ENCODE peak calls at places on chromosomes 16 and 17, in five cellular contexts. T is HCT116, D is IMR-90, B is H9, K is hepatocyte. U is an unnamed sample.

GRCh38 chr16:85366031-85366763 is 246.9 kb upstream of the GSE1 start:
- DNase-seq in T (no peak), D (no peak), B (peak; percentile 52), K (no peak), U (no peak)

GRCh38 chr17:19022128-19022527 is 17.6 kb upstream of the FAM83G start:
- DNase-seq in T (no peak), D (no peak), B (no peak), K (no peak), U (no peak)

GRCh38 chr16:68401871-68402747 is 46.2 kb downstream of the SMPD3 start:
- DNase-seq in T (no peak), D (peak; percentile 68), B (no peak), K (no peak), U (no peak)

GRCh38 chr16:54125751-54126655 is 160.6 kb downstream of the IRX3 start:
- DNase-seq in T (no peak), D (no peak), B (no peak), K (no peak), U (no peak)

GRCh38 chr16:82384897-82385296 is 214.9 kb upstream of the MPHOSPH6 start:
- DNase-seq in T (no peak), D (no peak), B (no peak), K (no peak), U (no peak)

GRCh38 chr16:1831537-1832075 is 4.6 kb downstream of the FAHD1 start:
- DNase-seq in T (no peak), D (no peak), B (no peak), K (no peak), U (no peak)

GRCh38 chr16:28259091-28259780 is 33.1 kb upstream of the SBK1 start:
- DNase-seq in T (no peak), D (no peak), B (no peak), K (no peak), U (no peak)

GRCh38 chr17:72826602-72827001 is 265.9 kb downstream of the SLC39A11 start:
- DNase-seq in T (peak; percentile 42), D (peak; percentile 57), B (no peak), K (no peak), U (no peak)

GRCh38 chr16:73042807-73043206 is 5.1 kb downstream of the ZFHX3 start:
- DNase-seq in T (no peak), D (no peak), B (no peak), K (no peak), U (no peak)

GRCh38 chr16:69017036-69017783 is 88.2 kb upstream of the HAS3 start:
- DNase-seq in T (peak; percentile 82), D (peak; percentile 85), B (no peak), K (no peak), U (no peak)

GRCh38 chr17:42519546-42520444 is 16.2 kb upstream of the NAGLU start:
- DNase-seq in T (peak; percentile 92), D (peak; percentile 99), B (peak; percentile 77), K (peak; percentile 91), U (no peak)

GRCh38 chr17:74392848-74393247 is 25.5 kb downstream of the GPR142 start:
- DNase-seq in T (no peak), D (no peak), B (peak; percentile 61), K (no peak), U (peak; percentile 54)

GRCh38 chr17:6473128-6473767 is 29.0 kb downstream of the PIMREG start:
- DNase-seq in T (peak; percentile 40), D (peak; percentile 65), B (peak; percentile 95), K (peak; percentile 88), U (peak; percentile 60)

GRCh38 chr16:84295203-84295850 is 649 bp downstream of the WFDC1 start:
- DNase-seq in T (no peak), D (peak; percentile 16), B (no peak), K (no peak), U (no peak)

GRCh38 chr16:84293406-84293805 is 1.3 kb upstream of the WFDC1 start:
- DNase-seq in T (no peak), D (no peak), B (no peak), K (no peak), U (no peak)

GRCh38 chr16:84292032-84292431 is 2.6 kb upstream of the WFDC1 start:
- DNase-seq in T (no peak), D (no peak), B (no peak), K (no peak), U (no peak)

GRCh38 chr16:84298376-84298899 is 3.8 kb downstream of the WFDC1 start:
- DNase-seq in T (no peak), D (no peak), B (no peak), K (no peak), U (no peak)

DNA sequence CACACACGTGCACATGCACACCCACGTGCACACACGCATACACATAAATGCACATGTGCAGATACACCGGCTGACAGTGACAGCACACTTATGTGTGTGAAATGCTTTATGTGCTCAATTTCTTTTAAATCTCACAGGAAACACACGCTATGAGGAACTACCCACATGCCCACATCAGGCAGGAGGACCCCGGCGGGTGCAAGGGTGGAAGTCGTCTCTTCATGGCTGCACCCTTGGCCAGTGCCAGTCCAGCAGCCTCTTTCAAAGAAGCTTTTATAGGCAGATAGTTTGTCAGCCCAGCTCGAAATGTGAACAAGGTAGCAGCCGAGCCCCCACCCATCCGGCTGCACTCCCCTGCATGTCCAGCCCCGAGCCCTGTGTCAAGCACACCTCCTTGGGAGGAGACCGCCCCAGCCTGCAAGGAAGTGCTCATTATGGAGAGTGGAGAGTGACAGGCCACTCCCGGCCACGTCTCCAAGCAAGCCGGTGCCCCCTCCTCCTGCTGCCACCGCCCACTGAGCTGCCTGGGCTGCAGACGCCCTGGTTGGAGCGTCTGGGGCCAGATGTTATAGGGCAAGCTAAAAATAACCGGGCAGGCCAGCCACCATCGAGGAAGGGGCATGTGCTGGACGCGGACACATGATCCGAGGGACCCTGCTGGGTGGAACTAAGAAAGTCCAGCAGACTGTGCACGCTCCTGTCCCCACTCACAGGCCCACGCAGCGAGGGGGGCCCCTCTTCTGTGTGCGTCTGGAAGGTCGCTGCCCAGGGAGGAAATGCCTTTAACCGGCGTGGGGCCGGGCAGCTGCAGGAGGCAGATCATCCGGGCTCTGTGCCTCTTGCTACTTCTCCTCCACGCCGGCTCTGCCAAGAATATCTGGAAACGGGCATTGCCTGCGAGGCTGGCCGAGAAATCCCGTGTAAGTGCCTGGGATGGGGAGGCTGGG is at the start of gene WFDC1:
- DNase-seq in T (no peak), D (peak; percentile 19), B (no peak), K (peak; percentile 32), U (no peak)
- H2AFZ ChIP-seq in T (no peak within 1 kb of the TSS), D (peak within 1 kb of the TSS; percentile 80), B (no peak within 1 kb of the TSS), K (peak within 1 kb of the TSS; percentile 58), U (no peak within 1 kb of the TSS)

DNA sequence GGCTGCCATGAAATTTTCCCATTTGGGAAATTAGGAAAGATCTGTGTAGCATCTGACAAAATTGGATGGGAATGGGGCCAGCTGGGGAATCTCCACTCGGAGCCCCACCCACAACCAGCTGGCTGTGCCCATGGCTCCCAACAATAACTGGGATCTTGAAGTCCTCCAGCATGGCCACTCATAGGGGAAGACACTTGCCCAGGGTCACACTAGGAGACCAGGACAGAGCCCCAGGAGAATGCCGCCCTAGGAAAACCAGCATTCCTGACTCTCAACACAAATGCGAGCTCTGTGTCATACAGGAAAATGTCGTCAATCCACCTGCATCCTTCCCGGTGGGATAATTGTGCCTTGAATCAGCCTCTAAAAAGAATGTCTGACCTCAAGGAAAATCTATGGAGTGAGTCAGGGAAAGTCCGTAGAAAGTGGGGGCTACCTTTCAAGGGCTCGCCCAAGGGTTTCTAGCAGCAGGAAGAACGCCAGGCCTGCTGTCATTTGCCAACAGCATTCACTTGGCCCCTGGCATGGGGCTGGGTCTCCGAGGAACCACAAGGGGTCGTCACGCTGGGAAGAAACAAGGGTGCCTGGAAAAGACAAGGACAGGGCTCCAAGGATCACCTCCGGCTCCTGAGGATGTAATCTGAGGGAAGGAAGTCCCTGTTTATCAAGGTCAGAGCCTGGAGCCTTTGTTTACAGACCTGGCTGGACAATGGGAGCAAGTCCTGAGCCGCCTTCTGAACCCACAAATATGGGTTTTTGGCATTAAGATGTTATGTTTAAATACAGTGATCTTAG is 15.9 kb downstream of the CDH5 start:
- DNase-seq in T (no peak), D (peak; percentile 92), B (peak; percentile 54), K (no peak), U (no peak)
- H2AFZ ChIP-seq in T (peak overlapping the region; percentile 34), D (peak overlapping the region; percentile 71), B (no peak overlapping the region), K (no peak overlapping the region), U (no peak overlapping the region)

DNA sequence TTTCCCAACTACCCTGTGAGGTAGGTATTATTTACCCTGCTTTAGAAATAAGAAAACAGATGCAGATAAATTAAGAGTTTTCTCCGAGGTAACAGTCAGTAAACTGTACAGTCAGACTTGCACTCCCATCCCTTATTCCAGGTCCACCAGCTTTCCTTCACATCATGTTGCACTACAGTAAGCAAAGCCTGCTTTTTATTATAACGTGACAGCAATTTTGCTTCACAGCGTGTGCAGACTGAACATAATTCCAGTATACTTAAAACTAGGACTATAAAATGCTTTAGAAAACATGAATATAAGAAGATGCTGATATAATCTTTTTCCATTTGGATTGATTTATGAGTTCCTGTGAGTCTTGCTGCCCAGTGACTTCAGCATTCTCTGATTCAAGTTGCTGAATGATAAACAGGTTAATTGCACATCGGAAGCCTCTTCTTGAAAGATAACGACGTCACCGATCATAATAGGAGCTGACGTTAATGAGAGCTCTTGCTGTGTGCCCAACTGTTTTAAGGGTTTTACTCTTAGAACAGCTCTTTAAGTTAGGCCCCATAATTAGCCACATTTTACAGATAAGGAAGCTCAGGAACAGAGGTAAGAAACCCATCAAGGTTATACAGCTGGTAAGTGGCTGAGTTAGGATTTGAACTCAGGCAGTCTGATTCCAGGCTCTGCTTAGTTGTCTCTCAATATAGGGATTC is 1.4 kb downstream of the LIG3 start:
- DNase-seq in T (no peak), D (peak; percentile 47), B (no peak), K (peak; percentile 43), U (no peak)
- H2AFZ ChIP-seq in T (no peak overlapping the region), D (no peak overlapping the region), B (no peak overlapping the region), K (peak overlapping the region; percentile 74), U (peak overlapping the region; percentile 86)

GRCh38 chr17:58301504-58302150 is 20.9 kb upstream of the MPO start:
- DNase-seq in T (no peak), D (no peak), B (no peak), K (no peak), U (no peak)

GRCh38 chr17:58302919-58303551 is 22.3 kb upstream of the MPO start:
- DNase-seq in T (no peak), D (no peak), B (peak; percentile 50), K (no peak), U (no peak)

GRCh38 chr17:58302171-58302918 is 21.6 kb upstream of the MPO start:
- DNase-seq in T (no peak), D (no peak), B (no peak), K (no peak), U (peak; percentile 22)

GRCh38 chr17:58303981-58304734 is 23.4 kb upstream of the MPO start:
- DNase-seq in T (peak; percentile 62), D (peak; percentile 23), B (peak; percentile 90), K (peak; percentile 55), U (peak; percentile 66)

DNA sequence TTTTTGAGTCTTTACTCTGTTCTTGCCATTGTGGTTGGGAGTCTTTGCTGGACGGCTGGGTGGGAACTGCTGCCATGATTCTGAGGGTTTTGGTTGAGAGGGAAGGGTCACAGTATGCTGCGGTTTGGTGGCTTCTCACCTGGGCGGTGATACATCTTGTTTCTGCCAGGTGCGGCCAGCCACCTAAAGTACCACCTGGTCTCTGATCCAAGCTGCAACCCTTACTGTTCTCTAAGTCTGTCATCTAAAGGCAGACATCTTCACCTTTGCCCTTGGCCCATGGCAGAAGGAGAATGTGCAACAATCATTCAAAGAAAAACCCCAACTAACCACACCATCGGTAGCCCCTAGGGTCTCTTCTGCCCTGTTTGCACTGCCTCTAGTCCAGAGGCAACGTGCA is 19.6 kb upstream of the MPO start:
- DNase-seq in T (no peak), D (no peak), B (no peak), K (peak; percentile 1), U (no peak)
- H2AFZ ChIP-seq in T (no peak overlapping the region), D (no peak overlapping the region), B (no peak overlapping the region), K (no peak overlapping the region), U (no peak overlapping the region)

U was measured in OCI-LY7.